ENCODE peak calls at places on chromosomes 2 and 18, in five cellular contexts. R is mesenchymal stem cell, P is H9, Y is H1, C is trophoblast cell. Q is an unnamed sample.

GRCh38 chr2:242010567-242011513 is 141.3 kb downstream of the RTP5 start:
- DNase-seq in P (no peak), C (peak), R (no peak), Y (no peak), Q (no peak)

GRCh38 chr18:31244737-31245432 is 73.1 kb upstream of the DSG1 start:
- DNase-seq in P (no peak), Y (no peak), C (no peak), R (peak), Q (no peak)

GRCh38 chr18:54805571-54806334 is 22.5 kb upstream of the RAB27B start:
- DNase-seq in R (peak), P (no peak), C (peak), Y (no peak), Q (no peak)

GRCh38 chr2:148568597-148568996 is 76.0 kb upstream of the EPC2 start:
- DNase-seq in P (no peak), R (no peak), C (no peak), Y (no peak), Q (no peak)

GRCh38 chr2:235043762-235044500 is 92.1 kb downstream of the SH3BP4 start:
- DNase-seq in R (no peak), C (no peak), P (no peak), Y (no peak), Q (no peak)

GRCh38 chr2:165632594-165632993 is 161.5 kb downstream of the GALNT3 start:
- DNase-seq in P (no peak), Y (no peak), C (no peak), R (no peak), Q (no peak)

GRCh38 chr18:73831688-73832087 is 315.9 kb downstream of the FBXO15 start:
- DNase-seq in Y (no peak), C (no peak), R (no peak), P (no peak), Q (no peak)

GRCh38 chr2:190679813-190680591 is 31.1 kb downstream of the NAB1 start:
- DNase-seq in P (peak), R (peak), C (peak), Y (peak), Q (no peak)

GRCh38 chr2:238701907-238702206 is 146.0 kb upstream of the TWIST2 start:
- DNase-seq in C (peak), P (no peak), Y (no peak), R (no peak), Q (no peak)

GRCh38 chr18:2444201-2444875 is 127.0 kb downstream of the METTL4 start:
- DNase-seq in Y (no peak), R (no peak), P (no peak), C (no peak), Q (no peak)

GRCh38 chr2:115484483-115484882 is 1042.0 kb downstream of the DPP10 start:
- DNase-seq in Y (no peak), C (no peak), R (no peak), P (no peak), Q (no peak)

GRCh38 chr18:79987566-79987965 is 797 bp downstream of the TXNL4A start:
- DNase-seq in Y (no peak), C (peak), P (no peak), R (peak), Q (no peak)

GRCh38 chr2:240340361-240340761 is 95.1 kb upstream of the GPC1 start:
- DNase-seq in C (no peak), R (no peak), P (no peak), Y (no peak), Q (no peak)

GRCh38 chr2:98555681-98556080 is 52.6 kb downstream of the COA5 start:
- DNase-seq in R (no peak), C (no peak), Y (no peak), P (no peak), Q (no peak)

GRCh38 chr2:34652636-34653035 is 1053.5 kb upstream of the FAM98A start:
- DNase-seq in R (peak), P (no peak), C (peak), Y (no peak), Q (peak)

GRCh38 chr2:54755641-54756326 is 32.3 kb downstream of the EML6 start:
- DNase-seq in Y (no peak), P (no peak), C (no peak), R (no peak), Q (no peak)

GRCh38 chr2:88136817-88137216 is 9.0 kb upstream of the FABP1 start:
- DNase-seq in R (no peak), Y (no peak), C (no peak), P (no peak), Q (no peak)

GRCh38 chr2:16214861-16215260 is 274.5 kb downstream of the MYCN start:
- DNase-seq in R (no peak), Y (no peak), C (peak), P (no peak), Q (no peak)

GRCh38 chr2:151774506-151774905 is 40.2 kb upstream of the NEB start:
- DNase-seq in C (no peak), Y (no peak), R (peak), P (no peak), Q (no peak)

GRCh38 chr2:15177103-15177502 is 384.0 kb downstream of the NBAS start:
- DNase-seq in P (no peak), R (no peak), Y (no peak), C (no peak), Q (no peak)

GRCh38 chr18:59865241-59865986 is 34.4 kb upstream of the PMAIP1 start:
- DNase-seq in Y (no peak), P (no peak), R (no peak), C (no peak), Q (no peak)

GRCh38 chr2:212912445-212913103 is 238.8 kb downstream of the IKZF2 start:
- DNase-seq in C (peak), R (peak), P (no peak), Y (no peak), Q (no peak)

GRCh38 chr2:46469116-46469515 is 10.2 kb upstream of the TMEM247 start:
- DNase-seq in P (no peak), R (no peak), Y (no peak), C (peak), Q (no peak)

GRCh38 chr2:101710036-101710689 is 12.7 kb downstream of the MAP4K4 start:
- DNase-seq in C (no peak), Y (no peak), P (no peak), R (peak), Q (no peak)

GRCh38 chr18:61893304-61893970 is 630 bp upstream of the RNF152 start:
- DNase-seq in P (peak), Y (peak), C (no peak), R (peak), Q (peak)

GRCh38 chr2:171523969-171524401 is 1.7 kb downstream of the CYBRD1 start:
- DNase-seq in R (no peak), C (peak), Y (no peak), P (no peak), Q (no peak)

GRCh38 chr2:17538844-17539554 is 1.5 kb upstream of the VSNL1 start:
- DNase-seq in C (peak), R (peak), Y (peak), P (peak), Q (peak)

GRCh38 chr2:176817061-176817565 is 395.5 kb upstream of the HNRNPA3 start:
- DNase-seq in P (peak), C (no peak), Y (peak), R (no peak), Q (no peak)

GRCh38 chr2:105873721-105874120 is 129.0 kb downstream of the NCK2 start:
- DNase-seq in C (no peak), R (peak), Y (no peak), P (no peak), Q (peak)

GRCh38 chr18:34691626-34692025 is 18.5 kb upstream of the DTNA start:
- DNase-seq in C (no peak), Y (no peak), P (no peak), R (no peak), Q (no peak)
- H4K91ac ChIP-seq in C (no peak), Y (no peak), P (no peak), R (no peak), Q (no peak)

GRCh38 chr18:27185897-27186296 is 789 bp upstream of the CHST9 start:
- DNase-seq in C (no peak), P (no peak), Y (no peak), R (no peak), Q (no peak)
- H2BK12ac ChIP-seq in C (no peak), P (no peak), Y (no peak), R (no peak), Q (no peak)

DNA sequence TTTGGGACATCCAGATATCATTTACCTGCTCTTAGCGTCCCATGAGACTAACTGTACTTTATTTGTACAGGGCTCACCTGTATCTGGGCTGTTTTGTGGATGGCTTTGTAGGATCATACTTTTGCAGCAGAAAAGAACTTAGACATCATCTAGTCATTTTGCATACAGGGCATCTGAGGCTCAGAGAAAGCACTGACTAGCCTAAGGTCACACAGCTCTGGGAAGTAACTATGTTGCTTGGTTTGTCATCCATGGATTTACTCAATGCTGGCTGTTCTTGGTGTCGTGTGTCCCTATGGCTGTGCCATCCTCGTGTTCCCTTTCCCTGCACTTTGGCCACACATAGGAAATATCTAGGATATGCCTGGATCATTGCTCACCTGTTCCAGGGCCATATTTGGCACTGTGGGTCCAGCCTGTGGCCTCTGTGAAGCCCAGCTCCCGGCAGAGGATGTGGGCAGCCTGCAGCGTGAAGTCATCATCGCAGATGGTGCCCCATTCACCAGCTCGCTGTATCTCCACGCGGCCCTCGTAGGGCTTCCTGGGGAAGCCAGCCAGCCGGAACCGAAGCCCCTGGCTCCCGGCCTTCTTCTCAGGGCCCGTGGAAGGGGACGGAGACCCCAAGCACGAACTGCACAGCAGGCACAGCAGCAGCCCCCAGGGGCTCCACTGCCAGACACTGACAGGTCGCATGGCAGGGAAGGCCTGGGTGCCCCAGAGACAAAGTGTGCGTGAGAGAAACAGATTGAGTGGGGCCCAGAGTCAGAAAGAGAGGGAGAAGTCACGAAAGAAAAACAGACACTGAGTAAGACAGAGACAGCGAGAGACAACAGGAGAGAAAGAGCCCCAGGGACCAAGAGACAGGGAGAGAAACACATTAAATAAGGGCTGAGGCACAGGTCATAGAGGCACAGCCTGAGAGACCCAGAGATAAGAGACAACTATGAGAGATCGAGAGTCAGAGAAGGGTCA is 1.5 kb downstream of the LOXL3 start:
- DNase-seq in R (no peak), P (no peak), C (no peak), Y (no peak), Q (no peak)
- H4K91ac ChIP-seq in R (no peak), P (no peak), C (no peak), Y (no peak), Q (no peak)

DNA sequence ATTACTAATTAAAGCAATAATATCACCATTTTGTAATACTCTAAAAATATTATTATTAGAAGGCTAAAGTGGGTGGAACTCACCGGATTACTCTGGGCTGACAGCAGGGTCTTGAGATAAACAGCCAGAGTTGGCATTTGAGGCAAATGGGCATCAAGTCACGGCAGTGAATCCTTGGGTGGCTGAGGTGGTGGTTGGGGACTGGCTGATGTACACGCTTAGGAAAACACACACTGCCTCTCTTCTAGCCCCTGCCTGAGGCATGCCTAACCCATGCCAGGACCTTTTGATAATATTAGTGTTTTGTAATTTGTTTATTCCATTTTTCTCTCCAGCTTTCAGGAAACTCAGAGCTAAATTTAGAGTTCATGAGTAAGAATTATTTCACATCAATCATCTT is 76.8 kb downstream of the ACKR3 start:
- DNase-seq in P (no peak), R (no peak), Y (no peak), C (no peak), Q (no peak)
- H2BK12ac ChIP-seq in P (no peak), R (no peak), Y (no peak), C (peak), Q (no peak)

GRCh38 chr2:20350105-20350712 is 435 bp downstream of the PUM2 start:
- DNase-seq in P (peak), R (no peak), Y (peak), C (peak), Q (peak)
- H4K91ac ChIP-seq in P (no peak), R (peak), Y (peak), C (peak), Q (peak)

DNA sequence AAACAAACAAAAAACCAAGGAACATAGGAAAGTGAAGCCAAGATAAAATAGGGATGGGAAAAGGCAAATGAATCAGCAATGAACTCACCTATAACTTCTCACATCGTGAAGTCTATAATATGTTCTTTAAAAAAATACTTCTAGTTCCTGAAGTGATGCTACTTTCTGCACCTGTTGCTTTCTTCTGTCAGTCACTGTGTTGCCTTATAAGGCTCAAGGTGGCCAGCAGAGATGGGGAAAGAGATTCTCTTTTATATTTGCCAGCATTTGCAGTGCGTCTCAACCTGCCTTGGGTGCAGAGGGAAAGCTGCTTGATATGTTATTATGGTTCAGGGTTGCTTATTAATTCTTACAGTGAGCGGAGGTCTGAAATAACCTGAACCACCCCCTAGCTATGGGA is 14.0 kb downstream of the QPCT start:
- DNase-seq in Y (no peak), R (no peak), C (no peak), P (no peak), Q (no peak)
- H2BK12ac ChIP-seq in Y (no peak), R (no peak), C (no peak), P (no peak), Q (no peak)

Q was measured in neuronal stem cell.